ENCODE peak calls at places on chromosome X, in seven cellular contexts. W is prostate gland, E is A549, P is ovary, N is heart left ventricle, H is tibial nerve, T is H54. M is an unnamed sample.

GRCh38 chrX:24012266-24012665 is 14.7 kb downstream of the KLHL15 start:
- DNase-seq in W (no peak), E (no peak), P (no peak), N (no peak), H (no peak), T (no peak), M (no peak)

GRCh38 chrX:17638731-17639130 is 98.6 kb upstream of the SCML1 start:
- DNase-seq in W (no peak), E (no peak), P (no peak), N (no peak), H (no peak), T (no peak), M (no peak)

GRCh38 chrX:119376312-119376711 is 22.8 kb upstream of the SLC25A43 start:
- DNase-seq in W (no peak), E (no peak), P (no peak), N (no peak), H (no peak), T (no peak), M (no peak)

GRCh38 chrX:53824686-53825085 is 138.2 kb upstream of the HUWE1 start:
- DNase-seq in W (no peak), E (no peak), P (no peak), N (no peak), H (no peak), T (no peak), M (no peak)

GRCh38 chrX:28188526-28188925 is 207.3 kb upstream of the DCAF8L1 start:
- DNase-seq in W (no peak), E (no peak), P (no peak), N (no peak), H (no peak), T (no peak), M (no peak)

GRCh38 chrX:17374619-17375360 is at the start of gene NHS:
- DNase-seq in W (peak), E (peak), P (peak), N (peak), H (peak), T (peak), M (peak)

GRCh38 chrX:47278684-47279083 is 45.9 kb downstream of the USP11 start:
- DNase-seq in W (no peak), E (peak), P (no peak), N (no peak), H (no peak), T (no peak), M (no peak)

GRCh38 chrX:151039351-151039750 is 56.2 kb downstream of the HMGB3 start:
- DNase-seq in W (no peak), E (no peak), P (no peak), N (no peak), H (no peak), T (no peak), M (no peak)

GRCh38 chrX:123626962-123627361 is 105.9 kb downstream of the THOC2 start:
- DNase-seq in W (no peak), E (no peak), P (no peak), N (no peak), H (no peak), T (peak), M (no peak)

GRCh38 chrX:118497180-118497814 is 1.7 kb downstream of the DOCK11 start:
- DNase-seq in W (no peak), E (no peak), P (no peak), N (no peak), H (no peak), T (no peak), M (no peak)

GRCh38 chrX:39677987-39678840 is 419.5 kb downstream of the BCOR start:
- DNase-seq in W (no peak), E (no peak), P (no peak), N (no peak), H (no peak), T (no peak), M (no peak)

GRCh38 chrX:21373637-21374162 is 518 bp upstream of the CNKSR2 start:
- DNase-seq in W (peak), E (peak), P (no peak), N (peak), H (no peak), T (no peak), M (peak)

GRCh38 chrX:11768039-11768438 is 10.0 kb downstream of the MSL3 start:
- DNase-seq in W (no peak), E (no peak), P (no peak), N (no peak), H (no peak), T (no peak), M (no peak)

GRCh38 chrX:64977051-64977450 is 801 bp upstream of the ZC4H2 start:
- DNase-seq in W (no peak), E (no peak), P (no peak), N (no peak), H (no peak), T (no peak), M (no peak)

GRCh38 chrX:64977830-64978229 is 1.6 kb upstream of the ZC4H2 start:
- DNase-seq in W (no peak), E (no peak), P (no peak), N (no peak), H (no peak), T (no peak), M (no peak)

GRCh38 chrX:64976673-64977040 is 407 bp upstream of the ZC4H2 start:
- DNase-seq in W (no peak), E (no peak), P (no peak), N (no peak), H (no peak), T (no peak), M (no peak)

GRCh38 chrX:64975989-64976672 is at the start of gene ZC4H2:
- DNase-seq in W (peak), E (peak), P (peak), N (peak), H (peak), T (peak), M (peak)

GRCh38 chrX:64975491-64975890 is 759 bp downstream of the ZC4H2 start:
- DNase-seq in W (peak), E (peak), P (peak), N (peak), H (peak), T (no peak), M (no peak)
- TF ChIP-seq POLR2A in W (no peak), E (no peak), P (no peak), N (no peak), H (no peak), T (no peak), M (no peak)

DNA sequence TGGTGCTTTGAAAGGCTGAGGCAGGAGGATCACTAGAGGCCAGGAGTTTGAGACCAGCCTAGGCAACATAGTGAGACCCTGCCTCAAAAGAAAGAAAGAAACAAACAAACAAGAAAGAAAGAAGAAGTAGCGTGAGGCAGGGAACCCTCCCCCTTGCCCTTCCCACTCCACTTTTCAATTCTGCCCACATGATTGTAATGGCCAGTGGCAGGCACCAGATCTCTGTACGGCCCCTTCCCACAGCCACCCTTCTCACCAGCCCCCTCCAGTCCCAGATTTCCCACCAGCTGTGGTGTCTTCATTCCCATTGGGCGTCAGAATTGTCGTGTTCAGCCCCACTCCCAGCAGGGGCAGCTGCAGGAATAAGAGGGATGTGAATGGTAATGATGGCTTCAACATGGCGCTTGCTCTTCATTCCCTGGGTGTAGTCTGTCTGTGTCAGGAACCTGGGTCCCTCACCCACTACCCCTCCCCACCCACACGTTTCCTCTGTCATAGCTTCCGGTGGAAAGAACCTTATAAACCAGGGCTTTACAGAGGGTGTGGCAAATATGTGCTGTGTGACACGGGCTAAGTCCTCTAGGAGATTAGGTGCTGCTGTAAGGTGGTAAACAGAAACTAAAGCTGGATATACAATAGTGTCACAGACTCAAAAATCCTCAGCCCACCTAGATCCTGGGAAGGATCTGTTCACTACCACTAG is at the start of gene IL2RG:
- DNase-seq in W (no peak), E (no peak), P (no peak), N (no peak), H (no peak), T (no peak), M (peak)
- TF ChIP-seq POLR2A in W (peak), E (no peak), P (no peak), N (no peak), H (no peak), T (no peak), M (peak)

GRCh38 chrX:18985186-18985435 is 1.2 kb upstream of the PHKA2 start:
- DNase-seq in W (no peak), E (peak), P (no peak), N (no peak), H (no peak), T (no peak), M (no peak)

GRCh38 chrX:18981124-18981807 is 2.6 kb downstream of the PHKA2 start:
- DNase-seq in W (no peak), E (no peak), P (no peak), N (no peak), H (no peak), T (no peak), M (no peak)

GRCh38 chrX:18984381-18985185 is 669 bp upstream of the PHKA2 start:
- DNase-seq in W (peak), E (peak), P (peak), N (peak), H (peak), T (peak), M (peak)

GRCh38 chrX:18983711-18984380 is at the start of gene PHKA2:
- DNase-seq in W (peak), E (peak), P (no peak), N (peak), H (peak), T (peak), M (no peak)
- TF ChIP-seq POLR2A in W (no peak), E (no peak), P (no peak), N (no peak), H (no peak), T (no peak), M (no peak)

GRCh38 chrX:45077748-45078424 is 122.8 kb downstream of the DIPK2B start:
- DNase-seq in W (no peak), E (no peak), P (no peak), N (no peak), H (no peak), T (no peak), M (no peak)
- TF ChIP-seq POLR2A in W (no peak), E (no peak), P (no peak), N (no peak), H (no peak), T (no peak), M (no peak)

DNA sequence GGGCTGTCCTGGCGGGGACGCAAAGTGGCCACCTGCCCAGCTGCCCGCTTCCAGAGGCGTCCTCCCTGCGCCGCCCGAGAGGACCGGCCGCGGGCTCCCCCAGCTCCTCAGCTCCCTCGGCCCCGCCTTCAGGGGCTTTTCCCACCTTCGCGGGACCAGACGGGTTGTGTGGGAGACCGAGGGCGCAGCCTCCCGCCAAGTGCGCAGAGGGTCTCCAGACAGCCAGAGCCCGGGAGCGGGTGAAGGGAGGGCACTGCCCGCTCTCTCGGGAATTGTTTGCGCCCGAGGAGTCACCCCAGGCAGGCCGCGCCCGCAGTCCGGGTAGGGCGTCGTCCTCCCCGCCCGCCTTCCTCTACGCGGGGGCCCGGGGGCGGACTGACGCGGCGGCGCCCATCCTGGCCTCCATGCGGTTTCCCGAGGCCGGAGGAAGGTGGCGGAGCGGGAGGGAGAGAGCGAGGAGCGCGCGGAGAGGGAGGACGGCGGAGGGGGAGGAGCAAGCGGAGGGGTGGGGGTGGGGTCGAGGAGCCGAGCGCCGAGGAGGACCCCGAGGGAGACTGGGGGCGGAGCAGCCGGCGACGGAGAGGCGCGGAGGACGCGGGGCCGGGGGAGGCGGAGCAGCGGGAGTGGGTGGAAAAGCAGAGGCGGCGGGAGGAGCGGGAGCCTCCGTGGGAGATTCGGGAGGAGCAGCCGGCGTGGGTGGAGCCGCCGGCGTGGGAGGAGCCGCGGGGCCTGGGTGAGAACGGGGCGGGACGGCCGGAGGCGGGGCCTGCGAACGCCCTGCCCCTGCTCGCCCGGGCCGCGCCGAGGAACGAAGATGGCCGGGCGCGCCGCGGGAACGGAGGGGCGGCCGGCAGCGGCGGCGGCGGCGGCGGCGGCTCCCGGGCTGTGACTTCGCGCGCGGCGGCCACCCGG is 47.6 kb downstream of the CLDN34 start:
- DNase-seq in W (peak), E (peak), P (peak), N (peak), H (peak), T (no peak), M (peak)
- TF ChIP-seq POLR2A in W (peak), E (peak), P (peak), N (no peak), H (peak), T (peak), M (peak)

GRCh38 chrX:1483843-1484637 is 31.3 kb upstream of the ASMTL start:
- DNase-seq in W (no peak), E (no peak), P (no peak), N (no peak), H (no peak), T (no peak), M (no peak)
- TF ChIP-seq POLR2A in W (no peak), E (no peak), P (no peak), N (no peak), H (no peak), T (no peak), M (no peak)